ENCODE peak calls at places on chromosomes 11 and 22, in four cellular contexts. S, L, U and O are unnamed samples.

GRCh38 chr22:35578836-35579575 is 38.1 kb downstream of the MB start:
- DNase-seq in S (no peak), U (no peak), L (no peak), O (no peak)

GRCh38 chr11:15194671-15195415 is 80.1 kb downstream of the INSC start:
- DNase-seq in S (no peak), L (no peak), U (no peak), O (no peak)

GRCh38 chr22:43892183-43892894 is 526 bp upstream of the PNPLA5 start:
- DNase-seq in L (no peak), S (no peak), U (no peak), O (no peak)

GRCh38 chr11:12092714-12093113 is 17.7 kb upstream of the MICAL2 start:
- DNase-seq in L (no peak), U (peak; percentile 16), S (no peak), O (no peak)

GRCh38 chr11:94658386-94658785 is 91.2 kb downstream of the PIWIL4 start:
- DNase-seq in S (no peak), U (no peak), L (no peak), O (no peak)

GRCh38 chr22:42299586-42300285 is 29.3 kb upstream of the TCF20 start:
- DNase-seq in S (no peak), U (peak; percentile 87), L (peak; percentile 76), O (peak; percentile 71)

GRCh38 chr11:126268361-126268707 is 361 bp downstream of the SRPRA start:
- DNase-seq in U (no peak), S (peak; percentile 22), L (no peak), O (no peak)

GRCh38 chr22:26320469-26320868 is 108.6 kb upstream of the ASPHD2 start:
- DNase-seq in L (no peak), S (no peak), U (no peak), O (no peak)

GRCh38 chr11:46903846-46904245 is 14.5 kb downstream of the LRP4 start:
- DNase-seq in S (no peak), L (no peak), U (no peak), O (no peak)

GRCh38 chr22:44648821-44649566 is 53.0 kb upstream of the PRR5 start:
- DNase-seq in L (no peak), U (no peak), S (no peak), O (no peak)

GRCh38 chr11:114562166-114562916 is 2.7 kb upstream of the NXPE1 start:
- DNase-seq in S (peak; percentile 14), L (no peak), U (no peak), O (no peak)

GRCh38 chr11:111427471-111427912 is 48.4 kb upstream of the POU2AF1 start:
- DNase-seq in S (no peak), U (no peak), L (no peak), O (no peak)

GRCh38 chr22:35312198-35313059 is 12.7 kb downstream of the TOM1 start:
- DNase-seq in U (no peak), L (no peak), S (no peak), O (no peak)

GRCh38 chr22:49218142-49218541 is 609.5 kb downstream of the BRD1 start:
- DNase-seq in U (no peak), L (no peak), S (no peak), O (no peak)

GRCh38 chr11:64333556-64333955 is 6.4 kb upstream of the CCDC88B start:
- DNase-seq in L (no peak), U (no peak), S (no peak), O (no peak)